ENCODE peak calls at places on chromosomes 5 and 9, in five cellular contexts. One of them, this sample, is unnamed.

GRCh38 chr9:111161015-111161415 is 122.7 kb upstream of the LPAR1 start:
- DNase-seq in AG09319: peak
- DNase-seq in HEK293T: no peak
- DNase-seq in activated T-helper 1 cell treated with Interleukin-2 at 50 U/mL for 16 hours: no peak
- DNase-seq in T1000: no peak
- DNase-seq in this sample: no peak

GRCh38 chr9:108584860-108585259 is 270.9 kb downstream of the ACTL7B start:
- DNase-seq in AG09319: no peak
- DNase-seq in HEK293T: no peak
- DNase-seq in activated T-helper 1 cell treated with Interleukin-2 at 50 U/mL for 16 hours: no peak
- DNase-seq in T1000: no peak
- DNase-seq in this sample: no peak

GRCh38 chr5:36769129-36769528 is 107.4 kb upstream of the NIPBL start:
- DNase-seq in AG09319: no peak
- DNase-seq in HEK293T: no peak
- DNase-seq in activated T-helper 1 cell treated with Interleukin-2 at 50 U/mL for 16 hours: no peak
- DNase-seq in T1000: no peak
- DNase-seq in this sample: no peak

GRCh38 chr5:147193123-147193522 is 41.7 kb upstream of the STK32A start:
- DNase-seq in AG09319: no peak
- DNase-seq in HEK293T: no peak
- DNase-seq in activated T-helper 1 cell treated with Interleukin-2 at 50 U/mL for 16 hours: no peak
- DNase-seq in T1000: no peak
- DNase-seq in this sample: no peak

GRCh38 chr5:146388418-146388817 is 49.8 kb downstream of the POU4F3 start:
- DNase-seq in AG09319: no peak
- DNase-seq in HEK293T: no peak
- DNase-seq in activated T-helper 1 cell treated with Interleukin-2 at 50 U/mL for 16 hours: no peak
- DNase-seq in T1000: no peak
- DNase-seq in this sample: no peak

GRCh38 chr5:174198541-174198940 is 153.0 kb downstream of the NSG2 start:
- DNase-seq in AG09319: no peak
- DNase-seq in HEK293T: no peak
- DNase-seq in activated T-helper 1 cell treated with Interleukin-2 at 50 U/mL for 16 hours: no peak
- DNase-seq in T1000: no peak
- DNase-seq in this sample: no peak

GRCh38 chr5:44299394-44299793 is 89.8 kb downstream of the FGF10 start:
- DNase-seq in AG09319: no peak
- DNase-seq in HEK293T: no peak
- DNase-seq in activated T-helper 1 cell treated with Interleukin-2 at 50 U/mL for 16 hours: no peak
- DNase-seq in T1000: no peak
- DNase-seq in this sample: no peak

GRCh38 chr5:1004598-1005361 is 3.8 kb upstream of the NKD2 start:
- DNase-seq in AG09319: no peak
- DNase-seq in HEK293T: peak
- DNase-seq in activated T-helper 1 cell treated with Interleukin-2 at 50 U/mL for 16 hours: peak
- DNase-seq in T1000: no peak
- DNase-seq in this sample: no peak

GRCh38 chr5:128257096-128257495 is 173.5 kb downstream of the SLC12A2 start:
- DNase-seq in AG09319: peak
- DNase-seq in HEK293T: no peak
- DNase-seq in activated T-helper 1 cell treated with Interleukin-2 at 50 U/mL for 16 hours: no peak
- DNase-seq in T1000: no peak
- DNase-seq in this sample: no peak

GRCh38 chr5:104305602-104306001 is 743.0 kb upstream of the NUDT12 start:
- DNase-seq in AG09319: no peak
- DNase-seq in HEK293T: no peak
- DNase-seq in activated T-helper 1 cell treated with Interleukin-2 at 50 U/mL for 16 hours: no peak
- DNase-seq in T1000: no peak
- DNase-seq in this sample: no peak

GRCh38 chr5:72147601-72148000 is 40.3 kb downstream of the MAP1B start:
- DNase-seq in AG09319: no peak
- DNase-seq in HEK293T: no peak
- DNase-seq in activated T-helper 1 cell treated with Interleukin-2 at 50 U/mL for 16 hours: no peak
- DNase-seq in T1000: no peak
- DNase-seq in this sample: no peak

GRCh38 chr5:116824751-116825438 is 250.3 kb upstream of the SEMA6A start:
- DNase-seq in AG09319: no peak
- DNase-seq in HEK293T: no peak
- DNase-seq in activated T-helper 1 cell treated with Interleukin-2 at 50 U/mL for 16 hours: no peak
- DNase-seq in T1000: no peak
- DNase-seq in this sample: no peak

GRCh38 chr9:121206516-121207370 is 5.1 kb upstream of the RAB14 start:
- DNase-seq in AG09319: no peak
- DNase-seq in HEK293T: no peak
- DNase-seq in activated T-helper 1 cell treated with Interleukin-2 at 50 U/mL for 16 hours: no peak
- DNase-seq in T1000: no peak
- DNase-seq in this sample: no peak

GRCh38 chr5:101515721-101516120 is 612.6 kb upstream of the ST8SIA4 start:
- DNase-seq in AG09319: no peak
- DNase-seq in HEK293T: no peak
- DNase-seq in activated T-helper 1 cell treated with Interleukin-2 at 50 U/mL for 16 hours: no peak
- DNase-seq in T1000: no peak
- DNase-seq in this sample: no peak

GRCh38 chr5:112186401-112186990 is 232.6 kb downstream of the EPB41L4A start:
- DNase-seq in AG09319: peak
- DNase-seq in HEK293T: peak
- DNase-seq in activated T-helper 1 cell treated with Interleukin-2 at 50 U/mL for 16 hours: no peak
- DNase-seq in T1000: no peak
- DNase-seq in this sample: no peak

GRCh38 chr5:35233601-35234000 is 3.3 kb upstream of the PRLR start:
- DNase-seq in AG09319: no peak
- DNase-seq in HEK293T: no peak
- DNase-seq in activated T-helper 1 cell treated with Interleukin-2 at 50 U/mL for 16 hours: no peak
- DNase-seq in T1000: no peak
- DNase-seq in this sample: no peak

GRCh38 chr5:149898811-149899210 is 45.8 kb downstream of the PDE6A start:
- DNase-seq in AG09319: no peak
- DNase-seq in HEK293T: no peak
- DNase-seq in activated T-helper 1 cell treated with Interleukin-2 at 50 U/mL for 16 hours: no peak
- DNase-seq in T1000: no peak
- DNase-seq in this sample: no peak

GRCh38 chr9:120701248-120701647 is 13.0 kb downstream of the MEGF9 start:
- DNase-seq in AG09319: no peak
- DNase-seq in HEK293T: no peak
- DNase-seq in activated T-helper 1 cell treated with Interleukin-2 at 50 U/mL for 16 hours: no peak
- DNase-seq in T1000: no peak
- DNase-seq in this sample: no peak

GRCh38 chr9:129910628-129911567 is 75.6 kb downstream of the USP20 start:
- DNase-seq in AG09319: peak
- DNase-seq in HEK293T: no peak
- DNase-seq in activated T-helper 1 cell treated with Interleukin-2 at 50 U/mL for 16 hours: no peak
- DNase-seq in T1000: peak
- DNase-seq in this sample: no peak

GRCh38 chr5:72067682-72068470 is 39.4 kb upstream of the MAP1B start:
- DNase-seq in AG09319: peak
- DNase-seq in HEK293T: no peak
- DNase-seq in activated T-helper 1 cell treated with Interleukin-2 at 50 U/mL for 16 hours: no peak
- DNase-seq in T1000: peak
- DNase-seq in this sample: peak

GRCh38 chr9:135304886-135305285 is 174.7 kb upstream of the PPP1R26 start:
- DNase-seq in AG09319: no peak
- DNase-seq in HEK293T: no peak
- DNase-seq in activated T-helper 1 cell treated with Interleukin-2 at 50 U/mL for 16 hours: no peak
- DNase-seq in T1000: no peak
- DNase-seq in this sample: peak

GRCh38 chr9:132547436-132547835 is 35.0 kb upstream of the BARHL1 start:
- DNase-seq in AG09319: no peak
- DNase-seq in HEK293T: no peak
- DNase-seq in activated T-helper 1 cell treated with Interleukin-2 at 50 U/mL for 16 hours: no peak
- DNase-seq in T1000: no peak
- DNase-seq in this sample: no peak

GRCh38 chr5:72046106-72046505 is 61.2 kb upstream of the MAP1B start:
- DNase-seq in AG09319: no peak
- DNase-seq in HEK293T: no peak
- DNase-seq in activated T-helper 1 cell treated with Interleukin-2 at 50 U/mL for 16 hours: no peak
- DNase-seq in T1000: no peak
- DNase-seq in this sample: no peak

GRCh38 chr9:132350861-132351315 is 3.9 kb downstream of the SETX start:
- DNase-seq in AG09319: no peak
- DNase-seq in HEK293T: no peak
- DNase-seq in activated T-helper 1 cell treated with Interleukin-2 at 50 U/mL for 16 hours: no peak
- DNase-seq in T1000: no peak
- DNase-seq in this sample: no peak

GRCh38 chr5:131109540-131110255 is 55.4 kb downstream of the HINT1 start:
- DNase-seq in AG09319: peak
- DNase-seq in HEK293T: peak
- DNase-seq in activated T-helper 1 cell treated with Interleukin-2 at 50 U/mL for 16 hours: no peak
- DNase-seq in T1000: no peak
- DNase-seq in this sample: peak

GRCh38 chr9:127612993-127613954 is 1.2 kb downstream of the STXBP1 start:
- DNase-seq in AG09319: no peak
- DNase-seq in HEK293T: peak
- DNase-seq in activated T-helper 1 cell treated with Interleukin-2 at 50 U/mL for 16 hours: peak
- DNase-seq in T1000: peak
- DNase-seq in this sample: peak

GRCh38 chr5:159961761-159962160 is 45.5 kb downstream of the ADRA1B start:
- DNase-seq in AG09319: no peak
- DNase-seq in HEK293T: no peak
- DNase-seq in activated T-helper 1 cell treated with Interleukin-2 at 50 U/mL for 16 hours: no peak
- DNase-seq in T1000: no peak
- DNase-seq in this sample: no peak

GRCh38 chr5:126544087-126544740 is 50.8 kb downstream of the ALDH7A1 start:
- DNase-seq in AG09319: no peak
- DNase-seq in HEK293T: peak
- DNase-seq in activated T-helper 1 cell treated with Interleukin-2 at 50 U/mL for 16 hours: no peak
- DNase-seq in T1000: no peak
- DNase-seq in this sample: peak

This sample was measured in head of caudate nucleus.